ENCODE peak calls at places on chromosome 1, in seven cellular contexts. S is foreskin melanocyte, B is non-pigmented ciliary epithelial cell, N is T-helper 2 cell, E is GM23248, Z is HTR-8/SVneo, T is activated gamma-delta T cell. H is an unnamed sample.

GRCh38 chr1:7808253-7808844 is 24.3 kb downstream of the PER3 start:
- DNase-seq in S (peak), B (no peak), N (no peak), E (peak), Z (peak), T (no peak), H (no peak)

GRCh38 chr1:164748253-164748899 is 189.4 kb downstream of the PBX1 start:
- DNase-seq in S (no peak), B (peak), N (no peak), E (peak), Z (peak), T (no peak), H (no peak)

GRCh38 chr1:163258181-163258580 is 55.5 kb upstream of the RGS5 start:
- DNase-seq in S (peak), B (peak), N (no peak), E (no peak), Z (no peak), T (no peak), H (no peak)

GRCh38 chr1:115883240-115883639 is 42.3 kb upstream of the NHLH2 start:
- DNase-seq in S (no peak), B (no peak), N (no peak), E (no peak), Z (no peak), T (no peak), H (no peak)

GRCh38 chr1:3453891-3454810 is at the start of gene ARHGEF16:
- DNase-seq in S (no peak), B (no peak), N (no peak), E (peak), Z (peak), T (no peak), H (no peak)

GRCh38 chr1:66676616-66677298 is 75.5 kb upstream of the DYNLT5 start:
- DNase-seq in S (no peak), B (peak), N (no peak), E (peak), Z (no peak), T (no peak), H (no peak)

GRCh38 chr1:224114787-224115175 is 870 bp downstream of the FBXO28 start:
- DNase-seq in S (no peak), B (no peak), N (no peak), E (peak), Z (no peak), T (no peak), H (no peak)

GRCh38 chr1:26225033-26225831 is 8.8 kb upstream of the CEP85 start:
- DNase-seq in S (no peak), B (no peak), N (peak), E (peak), Z (no peak), T (peak), H (no peak)

GRCh38 chr1:12251442-12251841 is 21.6 kb downstream of the VPS13D start:
- DNase-seq in S (no peak), B (no peak), N (no peak), E (peak), Z (no peak), T (no peak), H (no peak)

GRCh38 chr1:50346621-50347020 is 76.6 kb downstream of the DMRTA2 start:
- DNase-seq in S (no peak), B (no peak), N (no peak), E (no peak), Z (no peak), T (no peak), H (no peak)

GRCh38 chr1:41662656-41663437 is 178.4 kb upstream of the EDN2 start:
- DNase-seq in S (no peak), B (no peak), N (peak), E (peak), Z (no peak), T (peak), H (peak)

GRCh38 chr1:192610114-192610958 is 25.6 kb upstream of the RGS13 start:
- DNase-seq in S (no peak), B (no peak), N (no peak), E (peak), Z (peak), T (no peak), H (no peak)

GRCh38 chr1:77940921-77941570 is 37.8 kb downstream of the FUBP1 start:
- DNase-seq in S (no peak), B (no peak), N (no peak), E (peak), Z (no peak), T (no peak), H (no peak)